ENCODE peak calls at places on chromosomes 6 and 20, in four cellular contexts. W is fibroblast of lung; D is GM12878; T is CD8-positive, alpha-beta T cell. X is an unnamed sample.

GRCh38 chr6:44003345-44004061 is 123.7 kb downstream of the MRPL14 start:
- DNase-seq in W (no peak), D (no peak), T (no peak), X (no peak)

GRCh38 chr20:48769111-48769879 is 58.5 kb downstream of the PREX1 start:
- DNase-seq in W (no peak), D (no peak), T (peak; percentile 55), X (peak; percentile 73)

GRCh38 chr6:1388927-1389790 is at the start of gene FOXF2:
- DNase-seq in W (peak; percentile 84), D (no peak), T (no peak), X (no peak)

GRCh38 chr6:123458218-123458617 is 178.5 kb downstream of the TRDN start:
- DNase-seq in W (no peak), D (no peak), T (no peak), X (no peak)

GRCh38 chr6:147395158-147395557 is 113.3 kb upstream of the SAMD5 start:
- DNase-seq in W (peak; percentile 16), D (no peak), T (no peak), X (no peak)

GRCh38 chr6:103122766-103123601 is 1729.5 kb downstream of the GRIK2 start:
- DNase-seq in W (peak; percentile 14), D (no peak), T (no peak), X (no peak)

GRCh38 chr6:120908767-120909166 is 425.5 kb downstream of the TBC1D32 start:
- DNase-seq in W (no peak), D (no peak), T (no peak), X (no peak)

GRCh38 chr6:89895273-89895874 is 1.1 kb downstream of the GJA10 start:
- DNase-seq in W (peak; percentile 60), D (no peak), T (no peak), X (no peak)

GRCh38 chr6:52407467-52407866 is 12.7 kb upstream of the EFHC1 start:
- DNase-seq in W (peak; percentile 66), D (no peak), T (no peak), X (no peak)

GRCh38 chr6:12148317-12148801 is 136.2 kb downstream of the HIVEP1 start:
- DNase-seq in W (peak; percentile 20), D (no peak), T (no peak), X (no peak)

GRCh38 chr6:138063726-138064125 is 43.5 kb downstream of the PERP start:
- DNase-seq in W (no peak), D (no peak), T (no peak), X (no peak)

GRCh38 chr6:52994789-52995078 is 350 bp downstream of the GSTA4 start:
- DNase-seq in W (no peak), D (no peak), T (peak; percentile 14), X (no peak)

GRCh38 chr6:33208089-33208967 is at the start of gene RING1:
- DNase-seq in W (peak; percentile 71), D (no peak), T (peak; percentile 83), X (no peak)

GRCh38 chr6:80094017-80094416 is 12.5 kb upstream of the BCKDHB start:
- DNase-seq in W (peak; percentile 38), D (no peak), T (no peak), X (no peak)

GRCh38 chr6:140062042-140063041 is 687.9 kb upstream of the CITED2 start:
- DNase-seq in W (peak; percentile 98), D (no peak), T (no peak), X (no peak)

GRCh38 chr20:49851234-49851755 is 38.7 kb downstream of the SLC9A8 start:
- DNase-seq in W (no peak), D (no peak), T (no peak), X (no peak)

GRCh38 chr6:32177788-32178546 is at the start of gene RNF5:
- DNase-seq in W (peak; percentile 100), D (peak; percentile 100), T (peak; percentile 87), X (peak; percentile 100)

GRCh38 chr6:7669742-7670141 is 56.2 kb upstream of the BMP6 start:
- DNase-seq in W (no peak), D (no peak), T (no peak), X (no peak)

GRCh38 chr6:131736010-131736409 is 25.2 kb upstream of the CTAGE9 start:
- DNase-seq in W (no peak), D (no peak), T (no peak), X (no peak)

GRCh38 chr6:98947411-98948292 is at the start of gene FBXL4:
- DNase-seq in W (peak; percentile 79), D (no peak), T (peak; percentile 64), X (no peak)
- H3K4me3 ChIP-seq in W (peak within 1 kb of the TSS; percentile 52), D (peak within 1 kb of the TSS; percentile 90), T (peak within 1 kb of the TSS; percentile 64), X (peak within 1 kb of the TSS; percentile 99)

GRCh38 chr6:108714774-108715414 is 133.3 kb upstream of the ARMC2 start:
- DNase-seq in W (peak; percentile 58), D (no peak), T (no peak), X (no peak)
- TF ChIP-seq CTCF in W (peak; percentile 35), D (no peak), T (no peak), X (no peak)

GRCh38 chr6:108974201-108974600 is 120.4 kb downstream of the SESN1 start:
- DNase-seq in W (no peak), D (no peak), T (no peak), X (no peak)
- H3K4me3 ChIP-seq in W (no peak overlapping the region), D (no peak overlapping the region), T (no peak overlapping the region), X (no peak overlapping the region)

DNA sequence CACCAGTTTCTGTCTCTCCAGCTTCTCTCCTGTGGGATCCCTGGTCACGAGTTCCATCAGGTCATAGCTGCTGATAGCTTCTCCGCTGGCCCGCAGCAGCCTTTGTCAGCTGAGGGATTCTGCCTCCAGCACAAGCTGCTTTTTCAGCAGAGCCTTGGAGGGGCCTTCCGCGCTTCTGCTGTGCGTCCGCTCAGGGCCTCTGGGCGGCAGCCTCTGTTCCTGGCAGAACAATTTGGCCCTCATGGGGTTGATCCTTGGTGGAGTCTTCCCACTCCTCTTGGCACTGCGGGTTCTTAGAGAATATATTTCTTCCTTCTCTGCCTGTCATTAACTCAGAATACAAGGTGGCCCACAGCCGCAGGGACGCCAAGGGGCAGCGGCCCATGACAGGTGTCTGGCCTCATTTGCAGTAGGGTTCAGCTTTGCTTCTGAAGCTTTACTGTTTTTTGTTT is 158.8 kb downstream of the DTNBP1 start:
- DNase-seq in W (peak; percentile 38), D (no peak), T (no peak), X (no peak)
- TF ChIP-seq CTCF in W (peak; percentile 23), D (no peak), T (no peak), X (no peak)

DNA sequence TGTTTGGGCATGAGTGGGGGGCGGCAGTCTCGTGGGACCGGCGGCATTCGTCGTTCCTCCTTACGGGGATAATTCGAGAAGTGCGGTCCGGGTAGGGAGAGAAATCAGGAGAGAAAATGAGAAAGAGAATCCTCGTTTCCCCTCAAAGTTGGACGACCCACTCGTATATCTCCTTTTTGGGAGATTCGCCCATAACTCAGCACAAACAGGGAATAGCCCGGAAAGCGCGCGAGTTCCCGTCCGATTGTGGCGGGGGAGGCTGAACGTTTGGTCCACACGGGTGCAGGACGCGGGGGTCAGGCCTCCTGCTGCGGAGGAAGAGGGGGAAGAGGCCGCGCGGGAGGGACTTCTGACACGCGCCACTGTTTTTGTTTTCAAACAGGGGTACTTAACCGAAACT is 42.4 kb downstream of the POPDC3 start:
- DNase-seq in W (peak; percentile 12), D (no peak), T (no peak), X (no peak)
- H3K4me3 ChIP-seq in W (peak overlapping the region; percentile 68), D (peak overlapping the region; percentile 75), T (peak overlapping the region; percentile 27), X (peak overlapping the region; percentile 52)

X was measured in GM12864.